ENCODE peak calls at places on chromosomes 12 and 14, in eight cellular contexts. P, N, L, B, W, O, T and D are unnamed samples.

GRCh38 chr12:4280351-4281163 is 7.0 kb downstream of the CCND2 start:
- DNase-seq in L (peak), T (no peak), N (no peak), P (no peak), B (no peak), W (no peak), O (peak), D (no peak)

GRCh38 chr14:61525293-61526011 is 169.9 kb upstream of the HIF1A start:
- DNase-seq in O (peak), T (no peak), P (peak), B (no peak), N (no peak), W (no peak), L (peak), D (no peak)

GRCh38 chr14:31567651-31568050 is 6.4 kb downstream of the NUBPL start:
- DNase-seq in N (no peak), P (no peak), W (no peak), T (no peak), O (no peak), L (no peak), B (no peak), D (no peak)

GRCh38 chr12:94676011-94676709 is 25.8 kb upstream of the TMCC3 start:
- DNase-seq in P (no peak), L (peak), T (peak), O (peak), N (no peak), B (no peak), W (no peak), D (no peak)

GRCh38 chr12:49456280-49456679 is 82.5 kb upstream of the KCNH3 start:
- DNase-seq in P (no peak), W (no peak), N (no peak), B (no peak), O (no peak), L (no peak), T (no peak), D (no peak)

GRCh38 chr12:69570545-69571399 is 14.5 kb upstream of the CCT2 start:
- DNase-seq in L (peak), T (peak), W (peak), N (no peak), P (peak), O (no peak), B (no peak), D (peak)

GRCh38 chr14:77044776-77045569 is 16.5 kb upstream of the IRF2BPL start:
- DNase-seq in W (no peak), B (no peak), L (peak), N (no peak), P (no peak), T (no peak), O (no peak), D (no peak)

GRCh38 chr14:75654127-75654732 is 6.4 kb downstream of the ERG28 start:
- DNase-seq in N (no peak), W (peak), P (peak), B (no peak), O (peak), T (peak), L (peak), D (no peak)

GRCh38 chr12:65667932-65668331 is 156.4 kb upstream of the HMGA2 start:
- DNase-seq in B (no peak), W (no peak), N (no peak), T (no peak), O (no peak), P (no peak), L (peak), D (no peak)

GRCh38 chr14:103204852-103205540 is 81.7 kb downstream of the TNFAIP2 start:
- DNase-seq in W (no peak), N (no peak), L (no peak), P (no peak), O (no peak), B (no peak), T (no peak), D (no peak)

GRCh38 chr14:74015965-74016364 is 3.1 kb downstream of the ENTPD5 start:
- DNase-seq in W (no peak), B (no peak), N (no peak), T (no peak), P (no peak), O (no peak), L (peak), D (no peak)

GRCh38 chr14:69355955-69356321 is 42.2 kb downstream of the ERH start:
- DNase-seq in N (peak), B (peak), L (peak), P (no peak), O (peak), T (no peak), W (peak), D (peak)

GRCh38 chr12:4825139-4825858 is 84.4 kb upstream of the KCNA1 start:
- DNase-seq in O (no peak), N (no peak), W (no peak), B (no peak), L (peak), P (no peak), T (no peak), D (no peak)

GRCh38 chr12:13101854-13102375 is 1.6 kb downstream of the GSG1 start:
- DNase-seq in N (no peak), B (no peak), T (no peak), O (no peak), L (peak), P (no peak), W (peak), D (no peak)

GRCh38 chr12:50786498-50787231 is 22.8 kb downstream of the ATF1 start:
- DNase-seq in W (no peak), P (no peak), B (no peak), L (peak), T (no peak), N (peak), O (no peak), D (peak)

GRCh38 chr12:99157946-99158345 is 489.6 kb upstream of the GARIN6 start:
- DNase-seq in O (no peak), B (no peak), P (no peak), T (no peak), N (no peak), W (no peak), L (no peak), D (no peak)

GRCh38 chr14:73784065-73784987 is 67.3 kb upstream of the PTGR2 start:
- DNase-seq in P (no peak), N (no peak), B (peak), T (no peak), O (no peak), W (no peak), L (peak), D (no peak)

GRCh38 chr12:3187846-3188755 is 110.9 kb downstream of the TSPAN9 start:
- DNase-seq in W (no peak), P (no peak), B (no peak), O (no peak), T (no peak), N (no peak), L (no peak), D (no peak)

GRCh38 chr12:26741828-26742227 is 91.2 kb downstream of the ITPR2 start:
- DNase-seq in L (no peak), B (no peak), O (no peak), W (peak), T (no peak), P (no peak), N (no peak), D (no peak)

GRCh38 chr12:31590730-31591307 is at the start of gene DENND5B:
- DNase-seq in T (no peak), N (no peak), L (peak), O (peak), B (peak), P (peak), W (peak), D (no peak)

GRCh38 chr14:104530651-104531050 is 48.9 kb upstream of the C14orf180 start:
- DNase-seq in B (no peak), W (no peak), L (no peak), N (no peak), O (no peak), T (no peak), P (no peak), D (no peak)

GRCh38 chr12:6961695-6962284 is 8.7 kb downstream of the PHB2 start:
- DNase-seq in T (no peak), B (peak), N (no peak), W (peak), L (peak), O (peak), P (peak), D (no peak)

GRCh38 chr14:72876021-72876709 is 17.7 kb downstream of the DPF3 start:
- DNase-seq in O (no peak), W (no peak), L (no peak), B (no peak), N (no peak), T (no peak), P (no peak), D (no peak)

GRCh38 chr12:111328138-111328537 is 40.8 kb downstream of the PHETA1 start:
- DNase-seq in L (no peak), T (no peak), B (no peak), W (no peak), N (no peak), P (no peak), O (no peak), D (no peak)

GRCh38 chr12:101925352-101925751 is 48.0 kb downstream of the DRAM1 start:
- DNase-seq in N (peak), W (no peak), P (no peak), T (no peak), B (peak), L (peak), O (peak), D (peak)

GRCh38 chr12:7989827-7990491 is 42.6 kb upstream of the FOXJ2 start:
- DNase-seq in O (no peak), B (no peak), W (no peak), T (peak), P (peak), L (no peak), N (no peak), D (no peak)

GRCh38 chr12:44377443-44378160 is 498.5 kb downstream of the NELL2 start:
- DNase-seq in T (no peak), P (no peak), O (no peak), N (no peak), W (peak), L (no peak), B (no peak), D (no peak)

GRCh38 chr14:56412453-56413434 is 166.9 kb upstream of the TMEM260 start:
- DNase-seq in T (no peak), N (no peak), W (no peak), B (no peak), P (no peak), L (no peak), O (no peak), D (no peak)